ENCODE peak calls at places on chromosome 16, in ten cellular contexts. F is colonic mucosa, C is cardiac fibroblast, W is HFF-Myc, V is mucosa of descending colon, K is progenitor cell of endocrine pancreas, H is coronary artery, B is fibroblast of pulmonary artery, X is AG10803, Y is BJ. S is an unnamed sample.

GRCh38 chr16:4271176-4272113 is 1.4 kb downstream of the TFAP4 start:
- DNase-seq in F (peak; percentile 96), C (peak; percentile 93), W (no peak), V (peak; percentile 94), K (peak; percentile 82), H (peak; percentile 92), B (peak; percentile 91), X (peak; percentile 89), Y (peak; percentile 47), S (peak; percentile 81)

GRCh38 chr16:21158208-21159110 is at the start of gene LDAF1:
- DNase-seq in F (peak; percentile 93), C (peak; percentile 69), W (no peak), V (peak; percentile 94), K (peak; percentile 60), H (peak; percentile 89), B (peak; percentile 66), X (peak; percentile 69), Y (no peak), S (peak; percentile 74)

GRCh38 chr16:53219795-53220194 is 165.0 kb downstream of the CHD9 start:
- DNase-seq in F (no peak), C (peak; percentile 76), W (no peak), V (no peak), K (no peak), H (no peak), B (peak; percentile 57), X (no peak), Y (peak; percentile 7), S (no peak)

GRCh38 chr16:49457196-49457595 is 83.6 kb downstream of the C16orf78 start:
- DNase-seq in F (peak; percentile 2), C (no peak), W (no peak), V (no peak), K (no peak), H (peak; percentile 40), B (no peak), X (no peak), Y (no peak), S (no peak)

GRCh38 chr16:8958344-8958808 is 5.3 kb downstream of the USP7 start:
- DNase-seq in F (peak; percentile 44), C (peak; percentile 65), W (no peak), V (peak; percentile 58), K (no peak), H (peak; percentile 77), B (peak; percentile 40), X (peak; percentile 76), Y (peak; percentile 39), S (no peak)

GRCh38 chr16:88566158-88566557 is 4.0 kb upstream of the ZC3H18 start:
- DNase-seq in F (no peak), C (peak; percentile 64), W (peak; percentile 31), V (no peak), K (no peak), H (no peak), B (peak; percentile 34), X (peak; percentile 31), Y (peak; percentile 16), S (no peak)

GRCh38 chr16:21626659-21627277 is 25.6 kb downstream of the IGSF6 start:
- DNase-seq in F (no peak), C (peak; percentile 94), W (peak; percentile 92), V (no peak), K (no peak), H (no peak), B (peak; percentile 79), X (peak; percentile 94), Y (peak; percentile 95), S (no peak)

GRCh38 chr16:78505544-78506371 is 406.3 kb downstream of the WWOX start:
- DNase-seq in F (peak; percentile 61), C (peak; percentile 1), W (no peak), V (peak; percentile 41), K (no peak), H (peak; percentile 85), B (no peak), X (peak; percentile 23), Y (no peak), S (peak; percentile 41)

GRCh38 chr16:50563989-50564388 is 15.8 kb downstream of the NKD1 start:
- DNase-seq in F (no peak), C (no peak), W (no peak), V (no peak), K (no peak), H (no peak), B (no peak), X (no peak), Y (no peak), S (no peak)

GRCh38 chr16:17211797-17212196 is 259.0 kb downstream of the XYLT1 start:
- DNase-seq in F (no peak), C (no peak), W (no peak), V (no peak), K (no peak), H (no peak), B (no peak), X (no peak), Y (no peak), S (no peak)

GRCh38 chr16:50553731-50554360 is 5.7 kb downstream of the NKD1 start:
- DNase-seq in F (no peak), C (no peak), W (no peak), V (no peak), K (no peak), H (no peak), B (no peak), X (no peak), Y (no peak), S (no peak)

GRCh38 chr16:67993207-67994036 is 5.9 kb downstream of the DPEP2 start:
- DNase-seq in F (peak; percentile 78), C (peak; percentile 73), W (no peak), V (peak; percentile 87), K (peak; percentile 74), H (no peak), B (peak; percentile 68), X (peak; percentile 67), Y (no peak), S (peak; percentile 87)

GRCh38 chr16:20072524-20073202 is 1.0 kb downstream of the GPR139 start:
- DNase-seq in F (no peak), C (no peak), W (no peak), V (no peak), K (no peak), H (no peak), B (no peak), X (no peak), Y (no peak), S (no peak)

GRCh38 chr16:20074089-20074956 is 633 bp upstream of the GPR139 start:
- DNase-seq in F (no peak), C (no peak), W (no peak), V (no peak), K (no peak), H (no peak), B (no peak), X (no peak), Y (no peak), S (no peak)

GRCh38 chr16:20079106-20079505 is 5.4 kb upstream of the GPR139 start:
- DNase-seq in F (no peak), C (no peak), W (no peak), V (no peak), K (no peak), H (no peak), B (no peak), X (no peak), Y (no peak), S (no peak)

GRCh38 chr16:20075243-20075642 is 1.6 kb upstream of the GPR139 start:
- DNase-seq in F (no peak), C (no peak), W (no peak), V (no peak), K (no peak), H (no peak), B (no peak), X (no peak), Y (no peak), S (no peak)

GRCh38 chr16:20073203-20074088 is at the start of gene GPR139:
- DNase-seq in F (no peak), C (no peak), W (no peak), V (no peak), K (peak; percentile 24), H (no peak), B (no peak), X (no peak), Y (no peak), S (no peak)
- TF ChIP-seq CTCF in F (no peak), C (no peak), W (no peak), V (no peak), K (no peak), H (no peak), B (no peak), X (no peak), Y (no peak), S (no peak)

GRCh38 chr16:2507052-2507678 is 6.6 kb upstream of the ATP6V0C start:
- DNase-seq in F (no peak), C (no peak), W (no peak), V (no peak), K (no peak), H (no peak), B (no peak), X (no peak), Y (no peak), S (no peak)
- TF ChIP-seq CTCF in F (no peak), C (no peak), W (no peak), V (no peak), K (no peak), H (no peak), B (no peak), X (no peak), Y (no peak), S (no peak)

DNA sequence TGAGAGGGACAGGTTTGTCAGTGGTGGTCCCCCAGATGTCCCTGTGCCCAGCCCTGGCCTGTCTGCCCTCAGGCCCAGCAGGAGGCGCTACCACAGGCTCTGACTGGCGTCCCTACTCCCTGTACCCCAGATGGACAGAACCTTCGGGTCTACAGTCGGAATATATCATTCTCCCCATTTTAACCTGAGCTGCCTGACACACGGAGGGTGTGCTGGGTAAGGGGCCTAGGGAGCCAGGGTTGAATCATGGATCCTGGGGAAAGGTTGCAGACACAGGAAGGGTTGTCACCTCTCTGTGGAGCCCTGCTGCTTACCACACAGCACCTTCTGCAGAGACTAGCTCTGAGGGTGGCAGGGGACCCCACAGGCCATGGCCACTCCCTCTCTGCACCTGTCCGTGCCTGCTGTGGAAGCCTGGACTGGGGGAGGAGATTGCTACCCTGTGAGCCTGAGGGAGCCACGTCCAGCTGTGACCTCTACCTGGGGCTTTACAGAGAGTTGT is 162.2 kb upstream of the ZNF267 start:
- DNase-seq in F (no peak), C (no peak), W (no peak), V (peak; percentile 19), K (no peak), H (no peak), B (no peak), X (no peak), Y (no peak), S (no peak)
- TF ChIP-seq CTCF in F (no peak), C (no peak), W (no peak), V (no peak), K (peak; percentile 10), H (no peak), B (no peak), X (no peak), Y (no peak), S (no peak)

DNA sequence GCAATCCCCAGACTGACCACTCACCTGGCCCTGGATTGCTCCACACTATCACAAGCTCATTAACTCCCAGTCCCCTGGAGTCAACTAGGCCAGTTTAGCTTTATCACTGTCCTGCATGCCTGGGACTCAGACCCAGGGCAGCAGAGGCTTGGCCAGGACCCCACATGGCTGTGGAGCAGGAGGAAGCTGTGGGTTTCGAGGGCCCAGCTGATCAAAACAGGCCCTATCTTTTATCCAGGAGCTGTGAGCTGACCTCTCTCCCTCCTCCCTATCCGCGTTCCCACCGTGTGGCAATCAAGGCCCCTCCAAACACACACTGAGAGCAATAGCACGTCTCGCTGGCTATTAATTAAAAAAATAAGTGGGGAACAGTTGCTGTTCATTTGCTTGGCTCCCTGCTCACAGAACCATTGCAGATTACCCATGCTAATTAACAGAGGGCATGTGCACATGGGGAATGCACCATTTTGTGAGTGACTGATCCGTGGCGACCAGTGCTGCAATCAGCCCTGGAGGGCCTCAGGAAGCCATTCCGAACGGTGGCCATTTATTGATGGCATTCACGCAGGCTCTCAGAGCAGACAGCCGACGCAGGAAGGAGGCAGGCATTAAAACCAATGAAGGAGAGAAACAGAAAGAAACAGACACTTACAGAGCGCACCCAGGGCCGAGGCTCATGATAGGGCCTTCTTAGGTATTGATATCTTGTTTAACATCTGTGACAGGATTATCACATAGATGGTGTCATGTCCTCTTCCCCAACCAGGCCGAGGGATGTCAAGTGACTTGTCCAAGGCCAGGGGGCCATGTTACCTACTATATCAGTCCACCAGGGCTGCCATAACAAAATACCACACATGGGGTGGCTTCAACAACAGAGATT is 157.1 kb downstream of the KATNIP start:
- DNase-seq in F (no peak), C (no peak), W (no peak), V (no peak), K (no peak), H (no peak), B (no peak), X (no peak), Y (no peak), S (no peak)
- TF ChIP-seq CTCF in F (no peak), C (no peak), W (no peak), V (no peak), K (no peak), H (no peak), B (no peak), X (no peak), Y (no peak), S (no peak)

S was measured in mesothelial cell of epicardium.